ENCODE peak calls at places on chromosomes 3 and 15, in six cellular contexts. E is HL-60, U is K562, Z is A549, G is HepG2, V is GM23338. Y is an unnamed sample.

GRCh38 chr3:60207833-60208367 is 1043.4 kb downstream of the FHIT start:
- DNase-seq in V (no peak), Z (no peak), U (no peak), E (no peak), G (no peak), Y (no peak)

GRCh38 chr3:45644467-45645201 is 44.6 kb upstream of the SACM1L start:
- DNase-seq in G (no peak), U (no peak), V (no peak), E (no peak), Z (peak), Y (no peak)

GRCh38 chr3:12963869-12964712 is 109.1 kb downstream of the IQSEC1 start:
- DNase-seq in U (peak), G (peak), V (no peak), E (no peak), Z (no peak), Y (no peak)

GRCh38 chr3:152745677-152746076 is 89.3 kb upstream of the P2RY1 start:
- DNase-seq in U (no peak), Z (no peak), V (peak), G (no peak), E (no peak), Y (no peak)

GRCh38 chr3:100440895-100441294 is 39.6 kb downstream of the LNP1 start:
- DNase-seq in G (no peak), U (no peak), V (no peak), Z (no peak), E (no peak), Y (no peak)

GRCh38 chr3:136862611-136862951 is 573 bp downstream of the NCK1 start:
- DNase-seq in V (peak), Z (peak), E (peak), G (peak), U (peak), Y (peak)

GRCh38 chr3:27877122-27878011 is 155.2 kb upstream of the EOMES start:
- DNase-seq in E (no peak), V (peak), G (no peak), Z (no peak), U (no peak), Y (no peak)

GRCh38 chr15:84604804-84605203 is 4.0 kb downstream of the ZSCAN2 start:
- DNase-seq in G (no peak), Z (no peak), E (no peak), V (no peak), U (no peak), Y (no peak)

GRCh38 chr3:123791898-123792297 is 92.2 kb downstream of the MYLK start:
- DNase-seq in V (no peak), E (no peak), Z (no peak), G (no peak), U (no peak), Y (no peak)

GRCh38 chr15:90957791-90958190 is 3.1 kb downstream of the RCCD1 start:
- DNase-seq in E (no peak), U (no peak), G (no peak), V (no peak), Z (no peak), Y (peak)

GRCh38 chr3:15241341-15241740 is 35.3 kb downstream of the CAPN7 start:
- DNase-seq in G (no peak), U (peak), V (peak), Z (peak), E (peak), Y (no peak)

GRCh38 chr3:42518800-42519567 is 16.5 kb downstream of the VIPR1 start:
- DNase-seq in V (peak), U (peak), Z (no peak), E (peak), G (no peak), Y (no peak)

GRCh38 chr3:44402548-44402947 is 64.0 kb downstream of the TCAIM start:
- DNase-seq in Z (no peak), G (no peak), U (no peak), E (no peak), V (no peak), Y (no peak)

GRCh38 chr15:94453227-94453626 is 221.9 kb downstream of the MCTP2 start:
- DNase-seq in G (no peak), U (no peak), Z (no peak), E (no peak), V (no peak), Y (no peak)

GRCh38 chr3:150117076-150117475 is 146.4 kb upstream of the PFN2 start:
- DNase-seq in U (no peak), G (no peak), E (no peak), V (no peak), Z (no peak), Y (no peak)

GRCh38 chr3:177134166-177134565 is 63.1 kb downstream of the TBL1XR1 start:
- DNase-seq in U (no peak), V (no peak), E (no peak), Z (no peak), G (no peak), Y (no peak)

GRCh38 chr15:70165811-70166284 is 68.1 kb upstream of the TLE3 start:
- DNase-seq in E (no peak), G (no peak), V (no peak), Z (no peak), U (no peak), Y (peak)

DNA sequence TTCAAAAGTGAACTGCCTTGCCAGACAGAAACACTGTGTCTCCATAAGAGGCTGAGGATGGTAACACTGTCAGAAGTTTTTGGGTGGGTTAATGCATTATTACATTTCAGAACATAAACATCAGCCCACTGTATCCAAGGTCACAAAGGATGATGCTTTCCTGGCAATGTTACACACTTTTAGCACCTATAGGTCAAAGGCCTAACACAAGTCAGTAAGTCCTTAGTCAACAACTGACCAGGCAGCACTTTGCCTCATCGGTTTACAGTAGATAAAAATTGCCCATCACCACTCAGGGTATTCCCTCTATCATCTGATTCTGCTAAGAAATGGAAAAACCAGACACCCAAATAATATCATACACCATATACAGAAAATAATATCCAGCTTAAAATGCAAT is 98.4 kb downstream of the CTNNB1 start:
- DNase-seq in E (no peak), Z (no peak), V (no peak), U (no peak), G (no peak), Y (no peak)
- TF ChIP-seq REST in E (no peak), Z (no peak), V (no peak), U (no peak), G (no peak), Y (no peak)

GRCh38 chr3:23743141-23743784 is 62.5 kb upstream of the UBE2E1 start:
- DNase-seq in E (no peak), U (no peak), Z (no peak), V (peak), G (no peak), Y (no peak)

GRCh38 chr3:23738946-23739345 is 66.8 kb upstream of the UBE2E1 start:
- DNase-seq in U (no peak), Z (peak), V (no peak), E (no peak), G (no peak), Y (no peak)

GRCh38 chr3:23740517-23741402 is 65.0 kb upstream of the UBE2E1 start:
- DNase-seq in Z (peak), G (no peak), V (no peak), U (peak), E (no peak), Y (no peak)

GRCh38 chr3:23741403-23741706 is 64.4 kb upstream of the UBE2E1 start:
- DNase-seq in V (no peak), G (no peak), Z (no peak), E (no peak), U (no peak), Y (no peak)

GRCh38 chr3:23739536-23739935 is 66.2 kb upstream of the UBE2E1 start:
- DNase-seq in E (peak), Z (no peak), V (no peak), U (peak), G (no peak), Y (no peak)
- TF ChIP-seq REST in E (no peak), Z (no peak), V (no peak), U (no peak), G (no peak), Y (no peak)

DNA sequence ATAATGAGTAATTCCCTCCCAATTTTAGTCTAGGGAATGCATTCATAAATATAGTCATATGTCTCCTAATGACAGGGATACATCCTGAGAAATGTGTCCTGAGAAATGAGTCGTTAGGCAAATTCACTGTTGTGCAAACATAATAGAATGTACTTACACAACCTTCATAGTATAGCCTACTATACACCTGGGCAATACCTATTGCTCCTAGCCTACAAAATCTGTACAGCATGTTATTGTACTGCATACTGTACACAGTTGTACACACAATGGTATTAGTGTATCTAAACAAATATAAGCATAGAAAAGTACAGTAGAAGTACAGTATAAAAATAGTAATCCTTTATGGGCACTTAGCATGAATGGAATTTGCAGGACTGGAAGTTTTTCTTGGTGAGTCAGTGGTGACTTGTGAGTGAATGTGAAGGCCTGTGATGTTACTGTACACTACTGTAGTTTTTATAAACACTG is 6.6 kb downstream of the DTWD1 start:
- DNase-seq in V (no peak), U (no peak), E (no peak), Z (peak), G (peak), Y (no peak)
- TF ChIP-seq REST in V (no peak), U (no peak), E (no peak), Z (no peak), G (no peak), Y (no peak)

DNA sequence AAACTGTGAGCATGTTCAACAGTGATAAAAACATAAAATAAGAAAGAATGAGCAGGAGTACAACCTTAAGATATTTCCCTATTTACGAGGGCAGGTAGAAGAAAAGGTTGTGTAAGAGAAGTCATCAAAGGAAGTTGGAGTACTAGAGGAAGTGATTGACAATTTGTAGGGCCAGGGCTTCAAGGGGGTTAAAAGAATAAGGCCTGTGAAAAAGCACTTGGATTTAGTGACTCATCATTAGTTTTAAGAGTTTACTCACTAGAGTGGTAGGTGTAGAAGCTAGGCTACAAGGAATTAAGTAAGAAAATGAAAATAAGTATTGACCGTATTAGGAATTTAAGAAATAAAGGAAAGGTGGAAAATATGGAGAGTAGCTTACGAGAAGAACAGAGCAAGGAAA is 23.6 kb downstream of the KCNMB3 start:
- DNase-seq in G (no peak), Z (no peak), U (peak), V (peak), E (no peak), Y (no peak)
- TF ChIP-seq REST in G (no peak), Z (no peak), U (no peak), V (no peak), E (no peak), Y (no peak)

GRCh38 chr3:20038679-20039078 is 1.6 kb upstream of the KAT2B start:
- DNase-seq in Z (no peak), U (peak), G (no peak), V (no peak), E (no peak), Y (no peak)
- TF ChIP-seq REST in Z (no peak), U (no peak), G (no peak), V (no peak), E (no peak), Y (no peak)

GRCh38 chr3:183779896-183780450 is 45.4 kb downstream of the MAP6D1 start:
- DNase-seq in E (peak), U (no peak), V (no peak), Z (no peak), G (no peak), Y (no peak)
- TF ChIP-seq REST in E (no peak), U (no peak), V (no peak), Z (no peak), G (no peak), Y (no peak)

GRCh38 chr15:60369696-60370095 is 28.1 kb downstream of the ANXA2 start:
- DNase-seq in V (no peak), U (no peak), Z (peak), G (no peak), E (no peak), Y (no peak)

GRCh38 chr15:60370105-60370803 is 27.5 kb downstream of the ANXA2 start:
- DNase-seq in E (no peak), V (no peak), U (no peak), Z (peak), G (no peak), Y (no peak)

GRCh38 chr15:60372756-60373155 is 25.0 kb downstream of the ANXA2 start:
- DNase-seq in G (no peak), E (no peak), Z (peak), U (no peak), V (no peak), Y (no peak)

GRCh38 chr15:60372223-60372622 is 25.6 kb downstream of the ANXA2 start:
- DNase-seq in V (no peak), Z (peak), E (no peak), U (no peak), G (no peak), Y (no peak)

DNA sequence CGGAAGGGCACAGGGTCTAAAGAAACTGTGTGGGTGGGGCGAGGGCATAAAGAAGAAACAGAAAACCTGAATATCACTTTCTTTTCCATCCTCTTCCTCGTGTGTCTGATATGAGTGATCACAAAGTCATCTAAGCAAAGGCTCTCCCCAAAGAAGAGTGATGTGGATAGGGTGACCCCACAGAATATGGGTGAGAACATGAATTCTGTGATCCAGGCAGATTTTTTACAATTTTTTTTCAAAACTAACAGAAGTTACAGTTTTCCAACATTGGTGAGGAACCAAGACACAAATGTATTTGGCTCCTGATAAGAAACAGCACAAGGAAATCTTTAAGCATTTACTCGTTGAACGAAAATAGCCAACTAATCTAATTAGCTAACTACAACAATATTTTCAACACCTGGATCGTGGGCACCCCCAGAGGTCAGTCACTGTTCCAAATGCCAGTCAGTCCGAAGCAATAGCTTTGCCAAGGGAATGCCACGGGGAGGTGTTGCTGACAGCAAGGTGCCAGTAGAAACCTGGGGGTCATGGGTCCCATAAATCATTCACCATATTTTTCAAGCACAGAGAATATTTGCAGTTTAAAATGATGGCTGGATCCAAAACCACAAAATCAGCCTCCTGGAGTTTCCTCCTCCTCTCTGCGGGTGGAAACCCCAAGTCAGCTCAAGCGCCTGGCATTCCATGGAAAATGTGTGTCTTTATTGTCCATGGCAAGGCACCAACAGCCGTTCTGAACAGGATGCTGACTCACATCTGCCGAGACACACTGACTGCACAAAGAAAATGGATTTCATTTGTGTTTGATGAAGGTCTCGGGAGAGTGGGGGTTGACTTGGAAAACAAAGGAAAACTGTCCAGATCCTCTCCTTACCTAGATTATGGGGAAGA is 26.7 kb downstream of the ANXA2 start:
- DNase-seq in V (no peak), U (no peak), E (no peak), Z (peak), G (peak), Y (no peak)
- TF ChIP-seq REST in V (no peak), U (no peak), E (no peak), Z (peak), G (no peak), Y (peak)